ENCODE peak calls at places on chromosomes 3 and 15, in four cellular contexts. B, W, Z and E are unnamed samples.

GRCh38 chr3:51975857-51976549 is 1.1 kb downstream of the ABHD14A start:
- DNase-seq in B (peak), W (no peak), Z (peak), E (no peak)

GRCh38 chr3:50388021-50388719 is 28.8 kb upstream of the TMEM115 start:
- DNase-seq in B (no peak), W (no peak), Z (no peak), E (no peak)

GRCh38 chr3:155426524-155427230 is 133.2 kb upstream of the STRIT1 start:
- DNase-seq in B (peak), W (no peak), Z (no peak), E (no peak)

GRCh38 chr15:71275098-71275497 is 159.8 kb downstream of the THSD4 start:
- DNase-seq in B (peak), W (no peak), Z (no peak), E (no peak)

GRCh38 chr3:130760922-130761321 is 14.3 kb upstream of the PIK3R4 start:
- DNase-seq in B (peak), W (no peak), Z (no peak), E (no peak)

GRCh38 chr15:77577350-77577749 is 55.4 kb downstream of the LINGO1 start:
- DNase-seq in B (no peak), W (no peak), Z (no peak), E (no peak)

GRCh38 chr3:184368804-184369183 is 7.3 kb downstream of the POLR2H start:
- DNase-seq in B (peak), W (no peak), Z (no peak), E (no peak)

GRCh38 chr3:195025056-195025880 is 245.7 kb downstream of the XXYLT1 start:
- DNase-seq in B (peak), W (no peak), Z (no peak), E (no peak)

GRCh38 chr3:195111322-195111710 is 159.6 kb downstream of the XXYLT1 start:
- DNase-seq in B (no peak), W (no peak), Z (no peak), E (no peak)